ENCODE peak calls at places on chromosomes 4 and X, in four cellular contexts. X, A, Z and R are unnamed samples.
A peak's percentile ranks its signal among the peaks of the same experiment; 100 is the strongest.

GRCh38 chrX:139831689-139832456 is 101.0 kb downstream of the ATP11C start:
- DNase-seq in X (no peak), A (peak; percentile 70), Z (peak; percentile 21), R (no peak)

GRCh38 chr4:7138223-7139166 is 53.8 kb upstream of the SORCS2 start:
- DNase-seq in X (no peak), A (no peak), Z (no peak), R (no peak)

GRCh38 chr4:157075811-157076577 is at the start of gene GLRB:
- DNase-seq in X (peak; percentile 89), A (peak; percentile 11), Z (peak; percentile 16), R (peak; percentile 36)

GRCh38 chr4:106695846-106696245 is 327.3 kb upstream of the GIMD1 start:
- DNase-seq in X (no peak), A (no peak), Z (no peak), R (no peak)

GRCh38 chr4:3417448-3417847 is 24.3 kb upstream of the HGFAC start:
- DNase-seq in X (no peak), A (no peak), Z (no peak), R (peak; percentile 55)

GRCh38 chr4:172698256-172698655 is 470.4 kb upstream of the GALNT7 start:
- DNase-seq in X (no peak), A (no peak), Z (no peak), R (no peak)

GRCh38 chr4:3709846-3710441 is 56.2 kb upstream of the ADRA2C start:
- DNase-seq in X (no peak), A (no peak), Z (peak; percentile 37), R (peak; percentile 33)

GRCh38 chr4:117284736-117285135 is 199.4 kb upstream of the TRAM1L1 start:
- DNase-seq in X (no peak), A (no peak), Z (no peak), R (no peak)

GRCh38 chrX:44675364-44676024 is 132.8 kb upstream of the FUNDC1 start:
- DNase-seq in X (peak; percentile 76), A (peak; percentile 91), Z (peak; percentile 54), R (peak; percentile 15)

GRCh38 chrX:83771664-83772063 is 89.3 kb upstream of the CYLC1 start:
- DNase-seq in X (no peak), A (no peak), Z (no peak), R (no peak)

GRCh38 chrX:102934624-102935023 is 2.4 kb upstream of the RAB40AL start:
- DNase-seq in X (peak; percentile 59), A (peak; percentile 4), Z (no peak), R (no peak)

GRCh38 chr4:150909116-150909515 is 106.0 kb downstream of the LRBA start:
- DNase-seq in X (no peak), A (no peak), Z (no peak), R (no peak)
- H3K4me3 ChIP-seq in X (no peak overlapping the region), A (no peak overlapping the region), Z (no peak overlapping the region), R (no peak overlapping the region)

GRCh38 chr4:90025248-90025647 is 101.9 kb upstream of the CCSER1 start:
- DNase-seq in X (no peak), A (peak; percentile 0), Z (no peak), R (no peak)
- H3K4me1 ChIP-seq in X (no peaks in the 10 kb centered on the region), A (no peaks in the 10 kb centered on the region), Z (no peaks in the 10 kb centered on the region), R (no peaks in the 10 kb centered on the region)

DNA sequence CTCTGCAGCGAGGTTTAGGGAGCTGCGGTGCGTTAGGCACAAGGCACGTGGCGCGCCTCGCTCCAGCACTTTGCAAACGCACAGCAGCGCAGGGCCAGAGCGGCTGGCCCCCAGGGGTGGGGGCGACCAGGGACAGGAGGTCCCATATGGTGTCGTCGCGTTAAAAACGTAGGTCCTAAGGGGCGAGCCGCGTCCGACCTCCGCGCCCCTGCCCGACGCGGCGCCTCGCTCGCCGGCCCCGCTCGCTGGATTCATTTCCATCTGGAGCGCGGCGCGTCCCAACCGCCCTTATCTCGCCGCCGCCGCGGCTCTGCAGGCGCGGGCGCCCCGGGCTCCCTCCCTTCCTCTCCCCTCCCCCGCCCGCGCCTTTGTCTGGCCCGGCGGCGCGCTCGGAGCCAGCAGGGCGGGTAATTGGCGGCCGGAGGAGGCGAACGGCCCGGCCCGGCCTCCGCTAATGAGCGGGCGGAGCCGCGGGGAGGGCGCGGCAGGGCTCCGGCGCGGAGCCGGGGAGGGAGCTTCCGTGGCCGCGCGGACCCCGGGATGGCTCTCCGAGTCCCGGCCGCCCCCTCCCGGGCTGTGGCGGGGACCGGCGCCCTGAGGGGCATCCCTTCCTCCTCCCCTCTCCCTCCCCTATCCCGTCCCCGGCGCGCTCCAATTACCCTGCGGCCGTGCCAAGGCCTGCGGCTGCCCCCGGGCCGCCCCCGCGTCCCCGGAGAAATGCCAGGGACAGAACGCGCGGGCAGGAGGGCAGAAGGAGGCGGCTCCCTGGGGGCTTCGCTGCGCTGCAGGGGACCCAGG is 409.0 kb downstream of the BCOR start:
- DNase-seq in X (peak; percentile 89), A (peak; percentile 7), Z (peak; percentile 66), R (peak; percentile 80)
- H3K27me3 ChIP-seq in X (peaks cover 5% of the 10 kb centered on the region), A (peaks cover 40% of the 10 kb centered on the region), Z (no peaks in the 10 kb centered on the region), R (peaks cover 4% of the 10 kb centered on the region)

GRCh38 chr4:4854649-4855292 is 4.7 kb upstream of the MSX1 start:
- DNase-seq in X (peak; percentile 46), A (no peak), Z (no peak), R (peak; percentile 29)

GRCh38 chr4:4855293-4856070 is 4.0 kb upstream of the MSX1 start:
- DNase-seq in X (no peak), A (no peak), Z (no peak), R (no peak)

GRCh38 chr4:4852591-4853362 is 6.7 kb upstream of the MSX1 start:
- DNase-seq in X (peak; percentile 79), A (peak; percentile 76), Z (peak; percentile 74), R (peak; percentile 56)

GRCh38 chr4:4853371-4853823 is 6.1 kb upstream of the MSX1 start:
- DNase-seq in X (peak; percentile 47), A (no peak), Z (no peak), R (peak; percentile 39)

GRCh38 chr4:4853921-4854648 is 5.4 kb upstream of the MSX1 start:
- DNase-seq in X (no peak), A (no peak), Z (no peak), R (no peak)
- H3K4me3 ChIP-seq in X (no peak overlapping the region), A (no peak overlapping the region), Z (peak overlapping the region; percentile 40), R (no peak overlapping the region)

GRCh38 chr4:1302159-1302558 is 12.5 kb downstream of the MAEA start:
- DNase-seq in X (no peak), A (no peak), Z (no peak), R (no peak)
- H3K4me1 ChIP-seq in X (no peaks in the 10 kb centered on the region), A (peaks cover 2% of the 10 kb centered on the region), Z (no peaks in the 10 kb centered on the region), R (peaks cover 17% of the 10 kb centered on the region)

GRCh38 chr4:56684320-56684719 is 3.2 kb upstream of the HOPX start:
- DNase-seq in X (no peak), A (peak; percentile 37), Z (no peak), R (no peak)

GRCh38 chr4:56680266-56680665 is 830 bp downstream of the HOPX start:
- DNase-seq in X (no peak), A (no peak), Z (no peak), R (no peak)

GRCh38 chr4:56683455-56683854 is 2.4 kb upstream of the HOPX start:
- DNase-seq in X (no peak), A (no peak), Z (no peak), R (no peak)

GRCh38 chr4:56681849-56682175 is 716 bp upstream of the HOPX start:
- DNase-seq in X (no peak), A (no peak), Z (no peak), R (no peak)

GRCh38 chr4:56681158-56681848 is at the start of gene HOPX:
- DNase-seq in X (no peak), A (no peak), Z (no peak), R (no peak)
- H3K27me3 ChIP-seq in X (peaks cover 8% of the 10 kb centered on the region), A (peaks cover 43% of the 10 kb centered on the region), Z (no peaks in the 10 kb centered on the region), R (no peaks in the 10 kb centered on the region)

GRCh38 chrX:64204252-64204651 is 1.3 kb downstream of the AMER1 start:
- DNase-seq in X (peak; percentile 60), A (peak; percentile 1), Z (peak; percentile 16), R (peak; percentile 51)
- H3K4me3 ChIP-seq in X (peak overlapping the region; percentile 75), A (peak overlapping the region; percentile 79), Z (peak overlapping the region; percentile 52), R (peak overlapping the region; percentile 61)